ENCODE peak calls at places on chromosomes 16 and 17, in five cellular contexts. M, A, R, I and V are unnamed samples.

GRCh38 chr16:53775821-53776431 is 72.0 kb downstream of the FTO start:
- DNase-seq in M (peak), A (peak), R (no peak), I (peak), V (no peak)

GRCh38 chr17:63113167-63113566 is 147.1 kb downstream of the TANC2 start:
- DNase-seq in M (no peak), A (peak), R (no peak), I (no peak), V (no peak)

GRCh38 chr16:68784226-68784625 is 47.1 kb downstream of the CDH1 start:
- DNase-seq in M (no peak), A (no peak), R (no peak), I (no peak), V (no peak)

GRCh38 chr17:59859444-59860025 is 33.2 kb downstream of the TUBD1 start:
- DNase-seq in M (no peak), A (no peak), R (no peak), I (peak), V (peak)

GRCh38 chr16:58678716-58679115 is 5.9 kb downstream of the SLC38A7 start:
- DNase-seq in M (no peak), A (no peak), R (no peak), I (peak), V (no peak)

GRCh38 chr17:78214706-78215061 is 631 bp downstream of the BIRC5 start:
- DNase-seq in M (no peak), A (no peak), R (no peak), I (no peak), V (no peak)

GRCh38 chr17:63682981-63683380 is 16.9 kb downstream of the LIMD2 start:
- DNase-seq in M (no peak), A (no peak), R (no peak), I (no peak), V (no peak)

GRCh38 chr17:31131299-31131698 is 36.5 kb downstream of the NF1 start:
- DNase-seq in M (no peak), A (no peak), R (no peak), I (no peak), V (no peak)

GRCh38 chr17:34420254-34420766 is 57.3 kb upstream of the CCL1 start:
- DNase-seq in M (no peak), A (peak), R (peak), I (peak), V (peak)

GRCh38 chr17:19336938-19337711 is 25.4 kb downstream of the B9D1 start:
- DNase-seq in M (no peak), A (peak), R (no peak), I (no peak), V (no peak)

GRCh38 chr17:8532021-8532420 is 96.3 kb downstream of the NDEL1 start:
- DNase-seq in M (no peak), A (no peak), R (no peak), I (no peak), V (no peak)

GRCh38 chr16:620700-621525 is 9.9 kb upstream of the WFIKKN1 start:
- DNase-seq in M (no peak), A (no peak), R (no peak), I (no peak), V (no peak)

GRCh38 chr16:51524555-51525373 is 373.7 kb upstream of the SALL1 start:
- DNase-seq in M (no peak), A (no peak), R (no peak), I (peak), V (no peak)
- TF ChIP-seq CTCF in M (no peak), A (no peak), R (no peak), I (peak), V (no peak)

GRCh38 chr16:66322174-66322573 is 44.3 kb upstream of the CDH5 start:
- DNase-seq in M (no peak), A (no peak), R (no peak), I (no peak), V (no peak)

GRCh38 chr16:66326995-66327513 is 39.4 kb upstream of the CDH5 start:
- DNase-seq in M (no peak), A (no peak), R (no peak), I (no peak), V (no peak)

GRCh38 chr16:66328282-66328681 is 38.2 kb upstream of the CDH5 start:
- DNase-seq in M (no peak), A (no peak), R (no peak), I (no peak), V (no peak)

GRCh38 chr16:66325977-66326376 is 40.5 kb upstream of the CDH5 start:
- DNase-seq in M (no peak), A (no peak), R (no peak), I (no peak), V (no peak)

GRCh38 chr16:66324785-66325184 is 41.7 kb upstream of the CDH5 start:
- DNase-seq in M (no peak), A (peak), R (no peak), I (peak), V (no peak)
- TF ChIP-seq CTCF in M (peak), A (peak), R (no peak), I (no peak), V (no peak)

GRCh38 chr16:50323335-50324011 is 45.3 kb downstream of the BRD7 start:
- DNase-seq in M (no peak), A (no peak), R (no peak), I (peak), V (no peak)
- TF ChIP-seq CTCF in M (no peak), A (peak), R (no peak), I (peak), V (peak)

DNA sequence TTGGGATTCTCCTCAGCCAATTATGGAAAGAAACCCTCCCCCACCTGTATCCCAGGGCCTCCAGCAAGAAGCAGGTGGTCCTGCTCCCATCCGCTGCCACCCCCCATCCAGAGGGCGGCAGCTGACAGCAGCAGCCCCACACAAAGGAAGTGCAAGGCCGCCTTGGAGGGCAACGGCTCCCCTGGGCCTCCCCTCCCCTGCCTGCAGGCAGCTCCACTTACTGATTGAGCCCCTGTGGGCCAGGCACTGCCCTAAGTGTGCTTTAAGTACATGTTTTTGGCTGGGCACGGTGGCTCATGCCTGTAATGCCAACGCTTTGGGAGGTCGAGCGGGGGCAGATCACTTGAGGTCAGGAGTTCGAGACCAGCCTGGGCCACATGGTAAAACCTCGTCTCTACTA is 257.6 kb downstream of the PARN start:
- DNase-seq in M (no peak), A (peak), R (no peak), I (no peak), V (no peak)
- TF ChIP-seq CTCF in M (no peak), A (no peak), R (no peak), I (no peak), V (no peak)